ENCODE peak calls at places on chromosomes 3 and 15, in nine cellular contexts. S, G, T, Q, Y, L, B, K and J are unnamed samples.

GRCh38 chr3:122858373-122858772 is 63.5 kb downstream of the SLC49A4 start:
- DNase-seq in S (peak; percentile 60), G (no peak), T (peak; percentile 65), Q (no peak), Y (no peak), L (no peak), B (no peak), K (peak; percentile 1), J (no peak)

GRCh38 chr15:60614862-60615771 is 136.2 kb upstream of the ICE2 start:
- DNase-seq in S (no peak), G (no peak), T (no peak), Q (no peak), Y (no peak), L (no peak), B (no peak), K (no peak), J (no peak)

GRCh38 chr3:52895416-52895815 is 1.9 kb downstream of the STIMATE start:
- DNase-seq in S (no peak), G (no peak), T (no peak), Q (no peak), Y (no peak), L (no peak), B (no peak), K (no peak), J (no peak)

GRCh38 chr3:116417151-116417550 is 28.1 kb downstream of the LSAMP start:
- DNase-seq in S (no peak), G (no peak), T (no peak), Q (no peak), Y (no peak), L (no peak), B (no peak), K (no peak), J (no peak)

GRCh38 chr3:44074181-44074580 is 167.5 kb upstream of the TOPAZ1 start:
- DNase-seq in S (no peak), G (no peak), T (no peak), Q (no peak), Y (no peak), L (no peak), B (no peak), K (no peak), J (peak; percentile 47)

GRCh38 chr3:50418845-50419244 is 59.5 kb upstream of the TMEM115 start:
- DNase-seq in S (peak; percentile 59), G (no peak), T (peak; percentile 33), Q (no peak), Y (no peak), L (no peak), B (no peak), K (no peak), J (no peak)

GRCh38 chr15:101128191-101128590 is 123.7 kb downstream of the CHSY1 start:
- DNase-seq in S (peak; percentile 96), G (peak; percentile 78), T (peak; percentile 95), Q (no peak), Y (no peak), L (no peak), B (peak; percentile 35), K (peak; percentile 98), J (no peak)

GRCh38 chr3:36944641-36945270 is at the start of gene TRANK1:
- DNase-seq in S (peak; percentile 73), G (no peak), T (peak; percentile 76), Q (peak; percentile 15), Y (peak; percentile 74), L (peak; percentile 68), B (peak; percentile 75), K (no peak), J (peak; percentile 83)

GRCh38 chr3:61277411-61277810 is 26.2 kb upstream of the FHIT start:
- DNase-seq in S (no peak), G (no peak), T (no peak), Q (no peak), Y (no peak), L (no peak), B (no peak), K (no peak), J (no peak)

GRCh38 chr15:38534691-38535090 is 29.9 kb downstream of the RASGRP1 start:
- DNase-seq in S (no peak), G (no peak), T (no peak), Q (no peak), Y (no peak), L (no peak), B (no peak), K (no peak), J (no peak)

GRCh38 chr15:61327019-61327631 is 98.0 kb upstream of the RORA start:
- DNase-seq in S (no peak), G (no peak), T (no peak), Q (no peak), Y (peak; percentile 42), L (no peak), B (no peak), K (no peak), J (no peak)

GRCh38 chr3:156530969-156531368 is 23.9 kb downstream of the SSR3 start:
- DNase-seq in S (no peak), G (no peak), T (no peak), Q (no peak), Y (no peak), L (no peak), B (no peak), K (no peak), J (no peak)

GRCh38 chr3:53337167-53337940 is 10.0 kb downstream of the DCP1A start:
- DNase-seq in S (no peak), G (no peak), T (no peak), Q (no peak), Y (no peak), L (no peak), B (no peak), K (no peak), J (no peak)

GRCh38 chr3:113485161-113485609 is 29.8 kb downstream of the SPICE1 start:
- DNase-seq in S (no peak), G (no peak), T (no peak), Q (no peak), Y (no peak), L (no peak), B (no peak), K (no peak), J (no peak)

GRCh38 chr3:161070980-161071663 is 34.0 kb downstream of the B3GALNT1 start:
- DNase-seq in S (no peak), G (no peak), T (no peak), Q (no peak), Y (no peak), L (no peak), B (no peak), K (no peak), J (no peak)

GRCh38 chr15:88834211-88834812 is 31.1 kb downstream of the ACAN start:
- DNase-seq in S (peak; percentile 62), G (no peak), T (peak; percentile 68), Q (peak; percentile 65), Y (peak; percentile 67), L (peak; percentile 58), B (peak; percentile 78), K (peak; percentile 13), J (peak; percentile 85)

DNA sequence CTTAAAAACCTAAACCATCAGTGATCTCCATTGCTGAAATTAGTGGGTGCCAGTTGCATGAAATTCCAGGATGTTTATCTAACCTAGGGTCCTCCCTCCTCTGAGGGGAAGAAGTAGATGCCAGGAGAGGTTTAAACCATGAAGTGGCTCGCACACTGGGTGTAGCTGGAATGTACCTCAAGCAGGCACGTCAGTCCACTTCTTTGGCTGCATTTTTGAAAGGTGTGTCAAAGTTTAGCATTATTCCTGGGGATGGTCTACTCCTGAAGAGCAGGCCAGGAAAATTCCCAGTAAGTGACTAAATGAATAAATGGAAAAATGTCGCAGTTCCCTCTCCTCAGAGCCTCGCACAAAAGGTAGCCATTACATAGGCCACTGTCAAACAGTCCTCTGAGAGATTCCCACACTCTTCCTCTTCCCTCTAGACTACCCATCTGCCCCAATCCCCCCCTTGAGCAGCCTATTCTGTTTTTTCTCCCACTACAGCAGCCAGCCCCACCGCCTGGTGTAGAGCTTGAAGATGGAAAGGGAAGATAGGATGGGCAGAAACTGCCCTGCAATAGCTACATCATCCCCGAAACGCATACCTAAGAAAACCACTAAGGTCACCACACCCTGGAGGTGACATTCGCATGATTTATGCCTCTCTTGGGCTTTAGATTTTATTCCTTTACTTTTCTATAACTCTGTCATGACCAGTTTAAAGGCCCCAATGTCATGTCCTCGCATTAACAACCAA is 663 bp upstream of the TMOD3 start:
- DNase-seq in S (no peak), G (no peak), T (no peak), Q (no peak), Y (no peak), L (no peak), B (no peak), K (no peak), J (no peak)
- H3K4me3 ChIP-seq in S (no peak overlapping the region), G (peak overlapping the region; percentile 92), T (no peak overlapping the region), Q (no peak overlapping the region), Y (peak overlapping the region; percentile 95), L (peak overlapping the region; percentile 99), B (no peak overlapping the region), K (no peak overlapping the region), J (no peak overlapping the region)

DNA sequence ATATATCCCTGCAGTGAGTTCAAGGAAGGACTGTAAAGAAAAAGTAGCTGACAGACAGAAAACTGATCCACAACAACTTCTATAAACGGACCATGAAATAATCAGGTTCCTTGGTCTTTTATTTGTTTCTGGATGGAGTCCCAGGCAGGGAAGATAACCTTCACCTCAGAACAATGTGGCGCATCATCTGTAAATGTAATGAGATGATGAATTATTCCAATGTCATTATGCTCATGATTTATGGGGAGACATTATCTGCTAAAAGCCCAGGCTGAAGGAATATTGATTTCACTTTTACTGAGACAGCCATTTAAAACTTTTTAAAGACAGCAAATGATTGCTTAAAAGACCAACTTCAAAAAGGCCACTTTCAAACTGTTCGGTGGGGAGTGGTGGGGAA is 354.9 kb upstream of the ADAMTS9 start:
- DNase-seq in S (no peak), G (no peak), T (no peak), Q (no peak), Y (no peak), L (no peak), B (no peak), K (no peak), J (no peak)
- H3K4me3 ChIP-seq in S (no peak overlapping the region), G (no peak overlapping the region), T (no peak overlapping the region), Q (no peak overlapping the region), Y (no peak overlapping the region), L (no peak overlapping the region), B (no peak overlapping the region), K (no peak overlapping the region), J (no peak overlapping the region)

GRCh38 chr15:93073465-93073952 is 15.5 kb downstream of the RGMA start:
- DNase-seq in S (no peak), G (no peak), T (no peak), Q (no peak), Y (no peak), L (no peak), B (peak; percentile 58), K (no peak), J (no peak)
- H3K4me3 ChIP-seq in S (peak overlapping the region; percentile 36), G (peak overlapping the region; percentile 58), T (peak overlapping the region; percentile 34), Q (peak overlapping the region; percentile 87), Y (peak overlapping the region; percentile 82), L (peak overlapping the region; percentile 69), B (peak overlapping the region; percentile 77), K (peak overlapping the region; percentile 32), J (peak overlapping the region; percentile 81)

GRCh38 chr15:50262533-50262932 is 3.0 kb downstream of the HDC start:
- DNase-seq in S (no peak), G (no peak), T (no peak), Q (no peak), Y (no peak), L (no peak), B (no peak), K (no peak), J (no peak)
- H3K4me3 ChIP-seq in S (no peak overlapping the region), G (no peak overlapping the region), T (no peak overlapping the region), Q (no peak overlapping the region), Y (no peak overlapping the region), L (no peak overlapping the region), B (no peak overlapping the region), K (no peak overlapping the region), J (no peak overlapping the region)